ENCODE peak calls at places on chromosomes 11 and 22, in five cellular contexts. Y is IMR-90, K is AG10803, Q is cardiac muscle cell, U is lower leg skin. N is an unnamed sample.

GRCh38 chr11:2700415-2701211 is 819 bp upstream of the KCNQ1OT1 start:
- DNase-seq in Y (no peak), K (peak; percentile 26), Q (peak; percentile 68), U (peak; percentile 45), N (peak; percentile 12)

GRCh38 chr11:87421422-87421821 is 383.7 kb downstream of the TMEM135 start:
- DNase-seq in Y (peak; percentile 87), K (peak; percentile 84), Q (peak; percentile 73), U (peak; percentile 61), N (peak; percentile 94)

GRCh38 chr11:70558651-70559050 is 160.3 kb downstream of the CTTN start:
- DNase-seq in Y (no peak), K (no peak), Q (no peak), U (no peak), N (no peak)

GRCh38 chr11:77250881-77251640 is 50.4 kb downstream of the GDPD4 start:
- DNase-seq in Y (peak; percentile 85), K (no peak), Q (no peak), U (no peak), N (peak; percentile 40)

GRCh38 chr11:12993626-12994025 is 15.5 kb upstream of the RASSF10 start:
- DNase-seq in Y (no peak), K (no peak), Q (no peak), U (no peak), N (no peak)

GRCh38 chr11:69950120-69950519 is 128.0 kb upstream of the ANO1 start:
- DNase-seq in Y (peak; percentile 31), K (no peak), Q (no peak), U (no peak), N (peak; percentile 4)

GRCh38 chr22:29256606-29257325 is 11.0 kb downstream of the RHBDD3 start:
- DNase-seq in Y (no peak), K (no peak), Q (no peak), U (no peak), N (no peak)

GRCh38 chr11:88059326-88059725 is 115.9 kb downstream of the RAB38 start:
- DNase-seq in Y (no peak), K (no peak), Q (no peak), U (no peak), N (no peak)

GRCh38 chr22:39717099-39717498 is 146.5 kb downstream of the CACNA1I start:
- DNase-seq in Y (no peak), K (no peak), Q (no peak), U (no peak), N (no peak)

GRCh38 chr11:396948-397548 is 3.0 kb downstream of the PKP3 start:
- DNase-seq in Y (peak; percentile 36), K (peak; percentile 48), Q (no peak), U (no peak), N (peak; percentile 60)
- TF ChIP-seq CTCF in Y (peak; percentile 54), K (peak; percentile 50), Q (peak; percentile 62), U (no peak), N (peak; percentile 60)

GRCh38 chr11:56948991-56949390 is 39.7 kb upstream of the OR5AK2 start:
- DNase-seq in Y (no peak), K (no peak), Q (no peak), U (no peak), N (no peak)

DNA sequence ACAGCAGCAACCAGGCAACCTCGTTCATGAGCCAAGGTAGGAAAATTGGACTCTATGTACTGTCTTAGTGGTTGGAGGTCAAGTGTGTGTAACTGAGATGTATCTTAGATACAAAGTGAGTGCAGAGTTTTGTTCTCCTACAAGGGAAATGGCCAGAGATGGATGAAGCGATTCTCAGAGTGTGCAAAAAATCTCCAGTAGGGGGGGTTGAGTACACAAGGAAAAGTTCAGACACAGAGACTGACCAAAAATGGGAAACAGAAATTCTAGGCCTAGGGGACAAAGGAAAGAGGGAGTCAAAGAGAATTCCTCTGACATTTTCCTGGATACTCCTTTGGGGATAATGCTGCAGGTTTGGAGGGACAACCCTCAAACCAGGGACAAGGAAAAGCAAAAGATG is 38.2 kb upstream of the OR5AK2 start:
- DNase-seq in Y (no peak), K (no peak), Q (no peak), U (no peak), N (no peak)
- TF ChIP-seq CTCF in Y (no peak), K (no peak), Q (no peak), U (no peak), N (no peak)

DNA sequence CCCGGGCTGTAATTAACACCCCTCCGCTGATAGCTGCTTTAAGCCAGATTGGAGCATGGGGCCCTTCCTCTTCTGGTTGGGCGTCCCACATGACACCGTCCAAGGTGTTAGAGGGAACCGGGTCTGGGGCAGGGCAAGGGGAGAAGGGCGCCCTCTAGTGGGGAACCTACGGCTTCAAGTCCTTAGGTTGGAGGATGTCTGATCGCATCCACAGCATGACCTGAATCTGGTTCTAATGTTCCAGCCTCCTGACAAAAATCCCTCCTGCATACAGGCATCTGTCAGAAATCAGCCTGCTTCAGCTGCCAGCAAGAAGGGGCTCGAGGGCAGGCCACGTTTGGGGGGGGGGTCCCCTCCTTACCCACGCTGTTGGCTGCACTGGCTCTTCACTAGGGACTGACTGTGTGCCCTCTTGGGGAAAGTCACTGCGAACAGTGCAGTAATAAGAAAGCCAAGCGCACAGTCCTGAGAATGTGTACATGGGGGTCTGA is 94.2 kb upstream of the TBCEL start:
- DNase-seq in Y (peak; percentile 26), K (peak; percentile 28), Q (peak; percentile 91), U (no peak), N (peak; percentile 46)
- TF ChIP-seq CTCF in Y (peak; percentile 47), K (peak; percentile 62), Q (peak; percentile 72), U (no peak), N (peak; percentile 62)

GRCh38 chr22:47716890-47717615 is 954.6 kb downstream of the TBC1D22A start:
- DNase-seq in Y (no peak), K (no peak), Q (no peak), U (no peak), N (no peak)
- TF ChIP-seq CTCF in Y (no peak), K (no peak), Q (no peak), U (no peak), N (no peak)

GRCh38 chr11:111982019-111982464 is 43.2 kb upstream of the DLAT start:
- DNase-seq in Y (peak; percentile 43), K (peak; percentile 36), Q (peak; percentile 83), U (peak; percentile 57), N (peak; percentile 53)
- TF ChIP-seq CTCF in Y (peak; percentile 52), K (peak; percentile 62), Q (peak; percentile 68), U (no peak), N (peak; percentile 63)

GRCh38 chr22:19767427-19768380 is 7.1 kb downstream of the TBX1 start:
- DNase-seq in Y (no peak), K (no peak), Q (no peak), U (peak; percentile 54), N (no peak)

GRCh38 chr22:19764636-19765476 is 4.3 kb downstream of the TBX1 start:
- DNase-seq in Y (no peak), K (peak; percentile 29), Q (no peak), U (no peak), N (no peak)

GRCh38 chr22:19766235-19766505 is 5.6 kb downstream of the TBX1 start:
- DNase-seq in Y (no peak), K (no peak), Q (no peak), U (no peak), N (no peak)

GRCh38 chr22:19765477-19766234 is 5.1 kb downstream of the TBX1 start:
- DNase-seq in Y (no peak), K (peak; percentile 34), Q (no peak), U (no peak), N (no peak)

GRCh38 chr22:19766506-19767426 is 6.2 kb downstream of the TBX1 start:
- DNase-seq in Y (no peak), K (no peak), Q (peak; percentile 50), U (no peak), N (no peak)
- TF ChIP-seq CTCF in Y (peak; percentile 30), K (peak; percentile 2), Q (peak; percentile 21), U (no peak), N (no peak)

DNA sequence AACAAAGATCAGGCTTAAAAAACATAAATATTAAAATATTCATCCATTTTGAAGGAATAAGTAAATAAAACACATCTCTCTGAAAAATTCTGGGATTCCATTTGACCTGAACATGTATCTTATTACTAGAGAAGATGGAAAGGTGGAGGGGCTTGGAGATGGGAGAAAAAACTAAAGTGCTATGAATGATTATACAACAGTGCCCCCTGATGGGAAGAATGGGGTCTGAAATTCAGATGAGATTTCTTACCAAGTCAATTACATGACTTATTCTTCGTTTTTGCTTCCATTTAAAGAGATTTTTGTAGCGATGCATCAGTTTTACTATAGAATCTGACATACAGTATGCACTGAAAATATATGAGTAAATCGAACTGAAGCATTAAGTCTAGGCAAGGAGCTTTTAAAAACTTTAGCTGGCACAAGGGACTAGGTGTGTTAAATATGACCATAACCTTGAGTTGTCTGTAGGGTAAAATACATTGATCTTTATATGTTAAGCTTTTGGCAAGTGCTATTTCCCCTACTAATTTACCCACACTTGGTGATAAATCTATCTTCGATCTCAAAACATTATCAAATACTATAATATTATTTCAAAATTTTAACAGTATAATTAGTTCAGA is 718.8 kb downstream of the CNTN5 start:
- DNase-seq in Y (peak; percentile 40), K (no peak), Q (peak; percentile 69), U (no peak), N (peak; percentile 2)
- TF ChIP-seq CTCF in Y (peak; percentile 76), K (peak; percentile 32), Q (peak; percentile 61), U (no peak), N (no peak)

GRCh38 chr22:50244420-50245213 is at the start of gene TUBGCP6:
- DNase-seq in Y (peak; percentile 91), K (peak; percentile 87), Q (peak; percentile 97), U (peak; percentile 92), N (peak; percentile 87)
- TF ChIP-seq CTCF in Y (no peak), K (peak; percentile 33), Q (peak; percentile 6), U (no peak), N (peak; percentile 35)

N was measured in fibroblast of the aortic adventitia.